ENCODE peak calls at places on chromosomes 2 and 18, in five cellular contexts. Q is HEK293T, K is bronchial epithelial cell, T is mesendoderm, A is tibial artery. S is an unnamed sample.
A peak's percentile ranks its signal among the peaks of the same experiment; 100 is the strongest.

GRCh38 chr18:36756262-36756661 is 72.5 kb downstream of the TPGS2 start:
- DNase-seq in Q (no peak), K (peak; percentile 67), T (no peak), A (no peak), S (no peak)

GRCh38 chr2:237244976-237245646 is 159.4 kb downstream of the COPS8 start:
- DNase-seq in Q (no peak), K (no peak), T (no peak), A (no peak), S (no peak)

GRCh38 chr2:110871637-110872036 is 139.3 kb downstream of the ACOXL start:
- DNase-seq in Q (no peak), K (no peak), T (no peak), A (no peak), S (no peak)

GRCh38 chr2:112156152-112156986 is 18.2 kb downstream of the FBLN7 start:
- DNase-seq in Q (no peak), K (peak; percentile 18), T (no peak), A (peak; percentile 53), S (no peak)

GRCh38 chr18:57807336-57808117 is 4.4 kb upstream of the ATP8B1 start:
- DNase-seq in Q (no peak), K (no peak), T (no peak), A (no peak), S (no peak)

GRCh38 chr18:34709631-34710429 is at the start of gene DTNA:
- DNase-seq in Q (peak; percentile 50), K (peak; percentile 91), T (peak; percentile 80), A (no peak), S (no peak)

GRCh38 chr2:179165356-179166000 is 99.2 kb downstream of the SESTD1 start:
- DNase-seq in Q (no peak), K (no peak), T (peak; percentile 62), A (no peak), S (no peak)

GRCh38 chr2:239375278-239376061 is 25.4 kb downstream of the HDAC4 start:
- DNase-seq in Q (no peak), K (no peak), T (peak; percentile 34), A (no peak), S (no peak)

GRCh38 chr18:76504749-76505148 is 9.7 kb upstream of the ZNF516 start:
- DNase-seq in Q (no peak), K (no peak), T (no peak), A (no peak), S (no peak)

GRCh38 chr2:58146707-58147106 is 94.4 kb downstream of the FANCL start:
- DNase-seq in Q (no peak), K (peak; percentile 77), T (peak; percentile 29), A (no peak), S (no peak)

GRCh38 chr2:58479557-58480120 is 238.5 kb upstream of the FANCL start:
- DNase-seq in Q (no peak), K (no peak), T (peak; percentile 81), A (no peak), S (no peak)